ENCODE peak calls at places on chromosome 14, in four cellular contexts. P is GM13977; V is activated CD8-positive, alpha-beta T cell treated with anti-CD3 and anti-CD28 coated beads for 36 hours; Y is fibroblast of lung. F is an unnamed sample.

GRCh38 chr14:101018561-101019290 is 115.2 kb upstream of the RTL1 start:
- DNase-seq in P (no peak), V (no peak), Y (no peak), F (no peak)

GRCh38 chr14:88698651-88699050 is 94.1 kb downstream of the EML5 start:
- DNase-seq in V (no peak), P (no peak), Y (no peak), F (peak)

GRCh38 chr14:69237584-69237983 is 22.4 kb upstream of the GALNT16 start:
- DNase-seq in P (no peak), V (no peak), Y (no peak), F (no peak)

GRCh38 chr14:90580381-90581335 is 183.8 kb downstream of the CALM1 start:
- DNase-seq in V (no peak), Y (no peak), P (no peak), F (no peak)

GRCh38 chr14:75492832-75493579 is 29.3 kb upstream of the BATF start:
- DNase-seq in Y (no peak), V (peak), P (no peak), F (no peak)

GRCh38 chr14:96592591-96593388 is 90.6 kb downstream of the PAPOLA start:
- DNase-seq in P (peak), Y (peak), V (peak), F (no peak)

GRCh38 chr14:99267871-99268775 is 3.9 kb downstream of the BCL11B start:
- DNase-seq in V (peak), Y (no peak), P (no peak), F (no peak)

GRCh38 chr14:103444837-103445524 is 59.8 kb downstream of the MARK3 start:
- DNase-seq in Y (peak), V (no peak), P (no peak), F (no peak)

GRCh38 chr14:54756656-54757392 is 145.8 kb downstream of the GCH1 start:
- DNase-seq in Y (no peak), P (no peak), V (no peak), F (no peak)

GRCh38 chr14:92951912-92952471 is 29.0 kb downstream of the CHGA start:
- DNase-seq in Y (peak), P (peak), V (peak), F (peak)

GRCh38 chr14:20802341-20803084 is at the start of gene RNASE1:
- DNase-seq in Y (no peak), P (no peak), V (no peak), F (no peak)

GRCh38 chr14:97106166-97106565 is 309.0 kb downstream of the VRK1 start:
- DNase-seq in Y (no peak), V (peak), P (no peak), F (no peak)

GRCh38 chr14:68723808-68724268 is 69.0 kb downstream of the ZFP36L1 start:
- DNase-seq in P (no peak), V (no peak), Y (no peak), F (no peak)

GRCh38 chr14:95681153-95681552 is 5.1 kb upstream of the TCL1B start:
- DNase-seq in V (no peak), Y (no peak), P (no peak), F (no peak)

GRCh38 chr14:32947081-32947480 is 8.4 kb downstream of the NPAS3 start:
- DNase-seq in Y (no peak), P (no peak), V (no peak), F (no peak)

GRCh38 chr14:55123101-55123500 is 6.0 kb upstream of the LGALS3 start:
- DNase-seq in P (no peak), Y (peak), V (no peak), F (peak)

GRCh38 chr14:54686871-54687749 is 120.2 kb downstream of the SAMD4A start:
- DNase-seq in P (no peak), V (no peak), Y (peak), F (no peak)

GRCh38 chr14:65486856-65487255 is 74.3 kb downstream of the FUT8 start:
- DNase-seq in P (no peak), V (no peak), Y (no peak), F (no peak)

GRCh38 chr14:76497550-76498484 is 121.9 kb downstream of the ESRRB start:
- DNase-seq in P (no peak), V (peak), Y (no peak), F (no peak)

GRCh38 chr14:56808314-56809201 is 1.7 kb downstream of the OTX2 start:
- DNase-seq in Y (no peak), P (no peak), V (no peak), F (no peak)

GRCh38 chr14:28756896-28757570 is 9.6 kb upstream of the FOXG1 start:
- DNase-seq in V (peak), Y (peak), P (peak), F (peak)

GRCh38 chr14:64190974-64191502 is 103.1 kb downstream of the ESR2 start:
- DNase-seq in V (no peak), P (no peak), Y (no peak), F (no peak)

GRCh38 chr14:94051115-94051514 is 25.0 kb downstream of the OTUB2 start:
- DNase-seq in Y (peak), P (no peak), V (no peak), F (peak)
- TF ChIP-seq CTCF in Y (peak), P (no peak), V (no peak), F (peak)

GRCh38 chr14:30681752-30682355 is 59.7 kb downstream of the SCFD1 start:
- DNase-seq in Y (peak), P (peak), V (no peak), F (peak)
- TF ChIP-seq CTCF in Y (peak), P (peak), V (peak), F (peak)

GRCh38 chr14:71168564-71168963 is 261.3 kb downstream of the PCNX1 start:
- DNase-seq in P (no peak), V (no peak), Y (no peak), F (no peak)

GRCh38 chr14:71165121-71165574 is 257.9 kb downstream of the PCNX1 start:
- DNase-seq in P (no peak), Y (no peak), V (no peak), F (no peak)

GRCh38 chr14:71165650-71166049 is 258.4 kb downstream of the PCNX1 start:
- DNase-seq in V (no peak), P (no peak), Y (no peak), F (no peak)

GRCh38 chr14:71163842-71164500 is 256.7 kb downstream of the PCNX1 start:
- DNase-seq in Y (no peak), V (no peak), P (no peak), F (no peak)

DNA sequence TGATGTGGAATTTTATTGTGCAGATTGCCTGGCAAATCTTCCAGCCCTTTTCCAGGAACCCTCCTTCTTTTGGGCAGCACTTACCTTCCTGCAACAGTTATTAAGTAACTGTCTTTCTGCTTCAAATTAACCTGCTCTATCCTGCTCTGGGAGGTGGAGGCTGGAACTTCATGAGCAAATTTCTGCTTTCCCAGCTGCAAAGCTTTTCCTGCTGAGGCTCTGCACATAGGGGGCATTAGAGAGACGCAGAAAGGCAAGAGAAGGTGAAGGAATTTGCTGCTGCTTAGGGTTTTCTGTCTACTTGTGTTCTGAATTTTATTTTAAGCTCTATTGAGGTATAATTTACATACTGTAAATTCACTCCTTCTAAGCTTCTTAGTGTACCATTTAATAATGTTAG is 259.2 kb downstream of the PCNX1 start:
- DNase-seq in Y (peak), V (no peak), P (no peak), F (peak)
- TF ChIP-seq CTCF in Y (peak), V (no peak), P (peak), F (peak)

GRCh38 chr14:21825845-21826244 is 152.2 kb upstream of the OR4E1 start:
- DNase-seq in Y (no peak), V (no peak), P (no peak), F (no peak)

GRCh38 chr14:21822109-21822508 is 148.5 kb upstream of the OR4E1 start:
- DNase-seq in Y (no peak), P (no peak), V (no peak), F (no peak)

GRCh38 chr14:21825147-21825743 is 151.6 kb upstream of the OR4E1 start:
- DNase-seq in P (peak), V (peak), Y (no peak), F (peak)
- TF ChIP-seq CTCF in P (peak), V (peak), Y (no peak), F (peak)

GRCh38 chr14:61080591-61081010 is 99.6 kb downstream of the SLC38A6 start:
- DNase-seq in Y (peak), V (no peak), P (no peak), F (no peak)
- TF ChIP-seq CTCF in Y (no peak), V (no peak), P (no peak), F (no peak)

GRCh38 chr14:36646664-36647416 is 14.8 kb upstream of the PAX9 start:
- DNase-seq in P (peak), Y (no peak), V (no peak), F (no peak)
- TF ChIP-seq CTCF in P (no peak), Y (no peak), V (no peak), F (no peak)

GRCh38 chr14:84003316-84003715 is 1526.6 kb upstream of the FLRT2 start:
- DNase-seq in V (no peak), Y (no peak), P (no peak), F (no peak)

GRCh38 chr14:84001023-84001422 is 1528.9 kb upstream of the FLRT2 start:
- DNase-seq in Y (no peak), V (no peak), P (no peak), F (no peak)

GRCh38 chr14:84006643-84007137 is 1523.3 kb upstream of the FLRT2 start:
- DNase-seq in V (no peak), Y (peak), P (no peak), F (peak)
- TF ChIP-seq CTCF in V (no peak), Y (no peak), P (no peak), F (peak)

F was measured in MCF 10A.